ENCODE peak calls at places on chromosomes 11 and 22, in five cellular contexts. A is Caki2; D is cardiac muscle cell; G is activated T-helper 1 cell treated with anti-CD3 and anti-CD28 coated beads, Interleukin-12 subunit alpha, Interleukin-12 subunit beta, Interleukin-2, Interleukin-4 antibody, amounts not matched to agents 30 ng/mL and 10 ng/mL and 1 ng/mL, durations not matched to agents 14 hours and 24 hours and 36 hours; O is chondrocyte. F is an unnamed sample.

GRCh38 chr11:64523456-64524187 is 67.4 kb upstream of the SLC22A12 start:
- DNase-seq in G (no peak), O (no peak), D (no peak), A (peak), F (no peak)

GRCh38 chr11:128548655-128549255 is 38.6 kb downstream of the ETS1 start:
- DNase-seq in D (peak), G (peak), O (no peak), A (no peak), F (peak)

GRCh38 chr11:15843309-15843857 is 513.0 kb downstream of the SOX6 start:
- DNase-seq in D (peak), A (no peak), G (no peak), O (no peak), F (no peak)

GRCh38 chr11:110337570-110338193 is 41.3 kb upstream of the RDX start:
- DNase-seq in O (no peak), D (peak), G (peak), A (peak), F (peak)

GRCh38 chr11:73760066-73760679 is 701 bp downstream of the RAB6A start:
- DNase-seq in G (no peak), D (peak), A (peak), O (no peak), F (peak)

GRCh38 chr11:23212829-23213228 is 352.6 kb upstream of the CCDC179 start:
- DNase-seq in D (no peak), G (no peak), A (peak), O (no peak), F (no peak)

GRCh38 chr11:57230797-57231538 is 6.1 kb downstream of the APLNR start:
- DNase-seq in G (no peak), A (no peak), O (no peak), D (peak), F (no peak)

GRCh38 chr11:68843052-68843561 is 1.4 kb upstream of the CPT1A start:
- DNase-seq in D (peak), A (no peak), O (no peak), G (peak), F (peak)

GRCh38 chr11:115463606-115464005 is 40.6 kb downstream of the CADM1 start:
- DNase-seq in D (no peak), O (no peak), G (no peak), A (no peak), F (no peak)

GRCh38 chr11:8032122-8032521 is 45.0 kb downstream of the EIF3F start:
- DNase-seq in O (peak), A (no peak), D (no peak), G (no peak), F (no peak)

GRCh38 chr22:25745341-25746011 is 3.5 kb downstream of the MYO18B start:
- DNase-seq in G (no peak), A (no peak), O (no peak), D (peak), F (peak)

GRCh38 chr11:33317662-33318061 is 60.5 kb downstream of the HIPK3 start:
- DNase-seq in O (no peak), G (no peak), A (no peak), D (no peak), F (peak)

GRCh38 chr11:27205269-27205668 is 157.7 kb downstream of the CCDC34 start:
- DNase-seq in A (no peak), G (no peak), O (no peak), D (no peak), F (no peak)

GRCh38 chr11:109306322-109306721 is 115.7 kb upstream of the C11orf87 start:
- DNase-seq in A (no peak), O (no peak), G (no peak), D (peak), F (peak)

GRCh38 chr11:116709970-116710369 is 62.8 kb downstream of the BUD13 start:
- DNase-seq in O (no peak), G (no peak), A (no peak), D (no peak), F (no peak)

GRCh38 chr22:23511627-23512347 is 68.3 kb downstream of the IGLL1 start:
- DNase-seq in D (no peak), A (no peak), O (no peak), G (no peak), F (no peak)

GRCh38 chr11:75663808-75664207 is 5.0 kb downstream of the MAP6 start:
- DNase-seq in G (no peak), D (no peak), A (no peak), O (no peak), F (no peak)

GRCh38 chr11:96254087-96254486 is 88.9 kb downstream of the MAML2 start:
- DNase-seq in G (peak), D (peak), A (no peak), O (no peak), F (peak)

GRCh38 chr22:38347181-38347943 is 30.1 kb upstream of the CSNK1E start:
- DNase-seq in D (no peak), A (peak), G (no peak), O (peak), F (no peak)